ENCODE peak calls at places on chromosomes 4 and X, in five cellular contexts. E is posterior cingulate gyrus, L is non-pigmented ciliary epithelial cell, C is COR-L47, F is neural crest cell. D is an unnamed sample.

GRCh38 chr4:24913099-24913445 is 230 bp upstream of the CCDC149 start:
- DNase-seq in C (no peak), L (no peak), F (no peak), E (no peak), D (no peak)

GRCh38 chr4:13982008-13982407 is 354.5 kb upstream of the BOD1L1 start:
- DNase-seq in F (no peak), C (no peak), L (no peak), E (no peak), D (no peak)

GRCh38 chr4:94721310-94721709 is 36.4 kb upstream of the BMPR1B start:
- DNase-seq in F (no peak), E (no peak), L (no peak), C (no peak), D (no peak)

GRCh38 chrX:138847930-138848329 is 136.4 kb upstream of the FGF13 start:
- DNase-seq in C (no peak), L (no peak), F (no peak), E (no peak), D (no peak)

GRCh38 chr4:106036334-106036733 is 141.1 kb downstream of the NPNT start:
- DNase-seq in L (no peak), C (no peak), E (no peak), F (no peak), D (no peak)

GRCh38 chr4:122329876-122330595 is 48.8 kb upstream of the ADAD1 start:
- DNase-seq in C (no peak), L (peak), F (no peak), E (no peak), D (peak)

GRCh38 chr4:12729384-12729783 is 754.8 kb downstream of the RAB28 start:
- DNase-seq in C (peak), F (no peak), E (no peak), L (no peak), D (no peak)

GRCh38 chrX:53047228-53047627 is 1.4 kb upstream of the GPR173 start:
- DNase-seq in C (peak), F (no peak), L (no peak), E (no peak), D (no peak)

GRCh38 chr4:6248394-6248793 is 21.3 kb upstream of the WFS1 start:
- DNase-seq in L (no peak), C (no peak), F (no peak), E (no peak), D (no peak)

GRCh38 chrX:126770179-126770578 is 49.4 kb upstream of the PRR32 start:
- DNase-seq in F (peak), E (no peak), C (peak), L (no peak), D (no peak)

GRCh38 chr4:1479454-1479853 is 73.2 kb upstream of the NKX1-1 start:
- DNase-seq in L (no peak), C (no peak), F (no peak), E (no peak), D (no peak)

GRCh38 chrX:151713859-151714258 is 2.0 kb upstream of the FATE1 start:
- DNase-seq in L (no peak), F (peak), E (no peak), C (no peak), D (peak)

GRCh38 chr4:159770398-159770797 is 667.5 kb downstream of the RAPGEF2 start:
- DNase-seq in F (no peak), E (no peak), L (no peak), C (no peak), D (no peak)

GRCh38 chrX:21940356-21940829 is at the start of gene SMS:
- DNase-seq in E (peak), C (peak), F (peak), L (no peak), D (no peak)

GRCh38 chr4:168848112-168848511 is 161.9 kb downstream of the CBR4 start:
- DNase-seq in F (no peak), L (no peak), E (no peak), C (no peak), D (no peak)

GRCh38 chr4:123616970-123617392 is 220.4 kb downstream of the SPRY1 start:
- DNase-seq in C (peak), F (peak), E (peak), L (no peak), D (no peak)

D was measured in foreskin keratinocyte.